ENCODE peak calls at places on chromosomes 1 and 21, in six cellular contexts. One of them, this sample, is unnamed.

GRCh38 chr1:226420328-226420727 is 12.4 kb upstream of the PARP1 start:
- DNase-seq in suprapubic skin: no peak
- DNase-seq in endothelial cell of umbilical vein: no peak
- DNase-seq in stomach: no peak
- DNase-seq in HCT116: no peak
- DNase-seq in Panc1: no peak
- DNase-seq in this sample: no peak

GRCh38 chr1:198763298-198763714 is 124.5 kb downstream of the PTPRC start:
- DNase-seq in suprapubic skin: no peak
- DNase-seq in endothelial cell of umbilical vein: peak; percentile 79
- DNase-seq in stomach: no peak
- DNase-seq in HCT116: peak; percentile 2
- DNase-seq in Panc1: no peak
- DNase-seq in this sample: no peak

GRCh38 chr21:42161401-42161956 is 57.5 kb upstream of the ABCG1 start:
- DNase-seq in suprapubic skin: no peak
- DNase-seq in endothelial cell of umbilical vein: no peak
- DNase-seq in stomach: no peak
- DNase-seq in HCT116: no peak
- DNase-seq in Panc1: no peak
- DNase-seq in this sample: no peak

GRCh38 chr1:40352126-40352525 is 21.4 kb upstream of the SMAP2 start:
- DNase-seq in suprapubic skin: no peak
- DNase-seq in endothelial cell of umbilical vein: no peak
- DNase-seq in stomach: no peak
- DNase-seq in HCT116: no peak
- DNase-seq in Panc1: no peak
- DNase-seq in this sample: no peak

GRCh38 chr1:186848509-186849130 is 19.9 kb downstream of the PLA2G4A start:
- DNase-seq in suprapubic skin: no peak
- DNase-seq in endothelial cell of umbilical vein: no peak
- DNase-seq in stomach: no peak
- DNase-seq in HCT116: no peak
- DNase-seq in Panc1: no peak
- DNase-seq in this sample: no peak

GRCh38 chr1:158818991-158819405 is 12.2 kb upstream of the MNDA start:
- DNase-seq in suprapubic skin: no peak
- DNase-seq in endothelial cell of umbilical vein: no peak
- DNase-seq in stomach: no peak
- DNase-seq in HCT116: no peak
- DNase-seq in Panc1: no peak
- DNase-seq in this sample: no peak

GRCh38 chr1:111275079-111275478 is 15.6 kb upstream of the CHIA start:
- DNase-seq in suprapubic skin: peak; percentile 86
- DNase-seq in endothelial cell of umbilical vein: no peak
- DNase-seq in stomach: no peak
- DNase-seq in HCT116: no peak
- DNase-seq in Panc1: peak; percentile 24
- DNase-seq in this sample: peak; percentile 84

GRCh38 chr1:245380790-245381535 is 226.2 kb downstream of the KIF26B start:
- DNase-seq in suprapubic skin: no peak
- DNase-seq in endothelial cell of umbilical vein: no peak
- DNase-seq in stomach: no peak
- DNase-seq in HCT116: peak; percentile 6
- DNase-seq in Panc1: no peak
- DNase-seq in this sample: no peak

GRCh38 chr1:22760453-22760852 is 49.8 kb downstream of the EPHB2 start:
- DNase-seq in suprapubic skin: no peak
- DNase-seq in endothelial cell of umbilical vein: no peak
- DNase-seq in stomach: no peak
- DNase-seq in HCT116: no peak
- DNase-seq in Panc1: no peak
- DNase-seq in this sample: no peak

GRCh38 chr1:12031039-12031980 is 12.0 kb downstream of the MIIP start:
- DNase-seq in suprapubic skin: no peak
- DNase-seq in endothelial cell of umbilical vein: peak; percentile 16
- DNase-seq in stomach: peak; percentile 37
- DNase-seq in HCT116: no peak
- DNase-seq in Panc1: no peak
- DNase-seq in this sample: no peak

GRCh38 chr1:169348356-169349036 is 19.1 kb downstream of the NME7 start:
- DNase-seq in suprapubic skin: no peak
- DNase-seq in endothelial cell of umbilical vein: peak; percentile 74
- DNase-seq in stomach: no peak
- DNase-seq in HCT116: peak; percentile 57
- DNase-seq in Panc1: no peak
- DNase-seq in this sample: no peak

GRCh38 chr21:37758997-37759396 is 157.3 kb downstream of the KCNJ6 start:
- DNase-seq in suprapubic skin: no peak
- DNase-seq in endothelial cell of umbilical vein: peak; percentile 6
- DNase-seq in stomach: peak; percentile 51
- DNase-seq in HCT116: no peak
- DNase-seq in Panc1: peak; percentile 2
- DNase-seq in this sample: no peak

GRCh38 chr1:29171089-29171488 is 10.6 kb downstream of the SRSF4 start:
- DNase-seq in suprapubic skin: no peak
- DNase-seq in endothelial cell of umbilical vein: no peak
- DNase-seq in stomach: no peak
- DNase-seq in HCT116: no peak
- DNase-seq in Panc1: no peak
- DNase-seq in this sample: no peak

GRCh38 chr1:10113501-10113900 is 80.7 kb downstream of the UBE4B start:
- DNase-seq in suprapubic skin: no peak
- DNase-seq in endothelial cell of umbilical vein: no peak
- DNase-seq in stomach: no peak
- DNase-seq in HCT116: no peak
- DNase-seq in Panc1: no peak
- DNase-seq in this sample: no peak

GRCh38 chr1:32051706-32052105 is 21.0 kb upstream of the TMEM39B start:
- DNase-seq in suprapubic skin: no peak
- DNase-seq in endothelial cell of umbilical vein: no peak
- DNase-seq in stomach: no peak
- DNase-seq in HCT116: no peak
- DNase-seq in Panc1: no peak
- DNase-seq in this sample: no peak

GRCh38 chr1:59146651-59147358 is 150.1 kb upstream of the FGGY start:
- DNase-seq in suprapubic skin: peak; percentile 75
- DNase-seq in endothelial cell of umbilical vein: peak; percentile 46
- DNase-seq in stomach: peak; percentile 52
- DNase-seq in HCT116: no peak
- DNase-seq in Panc1: no peak
- DNase-seq in this sample: peak; percentile 73

GRCh38 chr1:245370905-245371581 is 216.3 kb downstream of the KIF26B start:
- DNase-seq in suprapubic skin: no peak
- DNase-seq in endothelial cell of umbilical vein: no peak
- DNase-seq in stomach: no peak
- DNase-seq in HCT116: no peak
- DNase-seq in Panc1: no peak
- DNase-seq in this sample: no peak

GRCh38 chr1:94092210-94092613 is 28.7 kb downstream of the ABCA4 start:
- DNase-seq in suprapubic skin: peak; percentile 72
- DNase-seq in endothelial cell of umbilical vein: peak; percentile 99
- DNase-seq in stomach: no peak
- DNase-seq in HCT116: no peak
- DNase-seq in Panc1: no peak
- DNase-seq in this sample: peak; percentile 60

GRCh38 chr1:113519561-113519960 is 129.2 kb downstream of the MAGI3 start:
- DNase-seq in suprapubic skin: no peak
- DNase-seq in endothelial cell of umbilical vein: no peak
- DNase-seq in stomach: no peak
- DNase-seq in HCT116: no peak
- DNase-seq in Panc1: peak; percentile 17
- DNase-seq in this sample: no peak

GRCh38 chr1:23424171-23424959 is at the start of gene TCEA3:
- DNase-seq in suprapubic skin: no peak
- DNase-seq in endothelial cell of umbilical vein: no peak
- DNase-seq in stomach: peak; percentile 75
- DNase-seq in HCT116: no peak
- DNase-seq in Panc1: no peak
- DNase-seq in this sample: peak; percentile 85

GRCh38 chr1:153344718-153345025 is 4.0 kb downstream of the PGLYRP4 start:
- DNase-seq in suprapubic skin: no peak
- DNase-seq in endothelial cell of umbilical vein: no peak
- DNase-seq in stomach: no peak
- DNase-seq in HCT116: no peak
- DNase-seq in Panc1: no peak
- DNase-seq in this sample: no peak

GRCh38 chr1:202243006-202243405 is 49.4 kb downstream of the LGR6 start:
- DNase-seq in suprapubic skin: no peak
- DNase-seq in endothelial cell of umbilical vein: no peak
- DNase-seq in stomach: no peak
- DNase-seq in HCT116: no peak
- DNase-seq in Panc1: no peak
- DNase-seq in this sample: peak; percentile 30

GRCh38 chr21:37742532-37742931 is 173.7 kb downstream of the KCNJ6 start:
- DNase-seq in suprapubic skin: no peak
- DNase-seq in endothelial cell of umbilical vein: no peak
- DNase-seq in stomach: no peak
- DNase-seq in HCT116: no peak
- DNase-seq in Panc1: no peak
- DNase-seq in this sample: no peak

GRCh38 chr1:19750882-19751276 is 48.8 kb downstream of the TMCO4 start:
- DNase-seq in suprapubic skin: no peak
- DNase-seq in endothelial cell of umbilical vein: no peak
- DNase-seq in stomach: no peak
- DNase-seq in HCT116: no peak
- DNase-seq in Panc1: no peak
- DNase-seq in this sample: no peak

GRCh38 chr1:94045465-94046056 is 75.4 kb downstream of the ABCA4 start:
- DNase-seq in suprapubic skin: peak; percentile 91
- DNase-seq in endothelial cell of umbilical vein: peak; percentile 97
- DNase-seq in stomach: peak; percentile 83
- DNase-seq in HCT116: peak; percentile 91
- DNase-seq in Panc1: peak; percentile 75
- DNase-seq in this sample: peak; percentile 93

GRCh38 chr1:203682401-203683383 is 56.1 kb downstream of the ATP2B4 start:
- DNase-seq in suprapubic skin: no peak
- DNase-seq in endothelial cell of umbilical vein: peak; percentile 67
- DNase-seq in stomach: no peak
- DNase-seq in HCT116: peak; percentile 91
- DNase-seq in Panc1: no peak
- DNase-seq in this sample: no peak

GRCh38 chr1:45620588-45621500 is 3.0 kb downstream of the CCDC17 start:
- DNase-seq in suprapubic skin: no peak
- DNase-seq in endothelial cell of umbilical vein: no peak
- DNase-seq in stomach: no peak
- DNase-seq in HCT116: no peak
- DNase-seq in Panc1: no peak
- DNase-seq in this sample: no peak

GRCh38 chr1:29875557-29876028 is 639.3 kb downstream of the PTPRU start:
- DNase-seq in suprapubic skin: no peak
- DNase-seq in endothelial cell of umbilical vein: peak; percentile 44
- DNase-seq in stomach: no peak
- DNase-seq in HCT116: no peak
- DNase-seq in Panc1: no peak
- DNase-seq in this sample: no peak

GRCh38 chr1:5481889-5482288 is 510.3 kb downstream of the NPHP4 start:
- DNase-seq in suprapubic skin: no peak
- DNase-seq in endothelial cell of umbilical vein: no peak
- DNase-seq in stomach: no peak
- DNase-seq in HCT116: peak; percentile 28
- DNase-seq in Panc1: no peak
- DNase-seq in this sample: no peak

GRCh38 chr1:41918450-41919043 is at the start of gene HIVEP3:
- DNase-seq in suprapubic skin: no peak
- DNase-seq in endothelial cell of umbilical vein: peak; percentile 26
- DNase-seq in stomach: no peak
- DNase-seq in HCT116: no peak
- DNase-seq in Panc1: no peak
- DNase-seq in this sample: no peak

GRCh38 chr1:84619383-84620093 is 45.3 kb upstream of the CTBS start:
- DNase-seq in suprapubic skin: no peak
- DNase-seq in endothelial cell of umbilical vein: peak; percentile 87
- DNase-seq in stomach: no peak
- DNase-seq in HCT116: peak; percentile 80
- DNase-seq in Panc1: no peak
- DNase-seq in this sample: no peak

GRCh38 chr1:152623203-152623844 is 421 bp upstream of the LCE3A start:
- DNase-seq in suprapubic skin: no peak
- DNase-seq in endothelial cell of umbilical vein: no peak
- DNase-seq in stomach: no peak
- DNase-seq in HCT116: no peak
- DNase-seq in Panc1: no peak
- DNase-seq in this sample: no peak

GRCh38 chr1:65825736-65826135 is 33.0 kb downstream of the PDE4B start:
- DNase-seq in suprapubic skin: no peak
- DNase-seq in endothelial cell of umbilical vein: no peak
- DNase-seq in stomach: no peak
- DNase-seq in HCT116: no peak
- DNase-seq in Panc1: no peak
- DNase-seq in this sample: no peak

GRCh38 chr1:56068908-56069307 is 510.5 kb downstream of the PLPP3 start:
- DNase-seq in suprapubic skin: no peak
- DNase-seq in endothelial cell of umbilical vein: peak; percentile 76
- DNase-seq in stomach: no peak
- DNase-seq in HCT116: no peak
- DNase-seq in Panc1: no peak
- DNase-seq in this sample: no peak

GRCh38 chr1:159991513-159991912 is 37.5 kb upstream of the SLAMF9 start:
- DNase-seq in suprapubic skin: no peak
- DNase-seq in endothelial cell of umbilical vein: no peak
- DNase-seq in stomach: peak; percentile 30
- DNase-seq in HCT116: no peak
- DNase-seq in Panc1: no peak
- DNase-seq in this sample: no peak

GRCh38 chr1:154751690-154752089 is 118.4 kb downstream of the KCNN3 start:
- DNase-seq in suprapubic skin: peak; percentile 53
- DNase-seq in endothelial cell of umbilical vein: no peak
- DNase-seq in stomach: peak; percentile 3
- DNase-seq in HCT116: no peak
- DNase-seq in Panc1: no peak
- DNase-seq in this sample: peak; percentile 83
- TF ChIP-seq POLR2AphosphoS5 in suprapubic skin: no peak
- TF ChIP-seq POLR2AphosphoS5 in endothelial cell of umbilical vein: no peak
- TF ChIP-seq POLR2AphosphoS5 in stomach: peak; percentile 34
- TF ChIP-seq POLR2AphosphoS5 in HCT116: no peak
- TF ChIP-seq POLR2AphosphoS5 in Panc1: no peak
- TF ChIP-seq POLR2AphosphoS5 in this sample: peak; percentile 68

GRCh38 chr1:205497351-205497750 is 7.1 kb upstream of the CDK18 start:
- DNase-seq in suprapubic skin: no peak
- DNase-seq in endothelial cell of umbilical vein: no peak
- DNase-seq in stomach: peak; percentile 79
- DNase-seq in HCT116: no peak
- DNase-seq in Panc1: no peak
- DNase-seq in this sample: no peak
- H3K4me1 ChIP-seq in suprapubic skin: peaks cover 20% of the 10 kb centered on the region
- H3K4me1 ChIP-seq in endothelial cell of umbilical vein: no peaks in the 10 kb centered on the region
- H3K4me1 ChIP-seq in stomach: peaks cover 26% of the 10 kb centered on the region
- H3K4me1 ChIP-seq in HCT116: peaks cover 20% of the 10 kb centered on the region
- H3K4me1 ChIP-seq in Panc1: no peaks in the 10 kb centered on the region
- H3K4me1 ChIP-seq in this sample: peaks cover 32% of the 10 kb centered on the region

GRCh38 chr1:201022824-201023516 is 544 bp downstream of the KIF21B start:
- DNase-seq in suprapubic skin: no peak
- DNase-seq in endothelial cell of umbilical vein: no peak
- DNase-seq in stomach: no peak
- DNase-seq in HCT116: no peak
- DNase-seq in Panc1: no peak
- DNase-seq in this sample: no peak
- H3K4me3 ChIP-seq in suprapubic skin: peak overlapping the region; percentile 63
- H3K4me3 ChIP-seq in endothelial cell of umbilical vein: peak overlapping the region; percentile 49
- H3K4me3 ChIP-seq in stomach: peak overlapping the region; percentile 57
- H3K4me3 ChIP-seq in HCT116: peak overlapping the region; percentile 45
- H3K4me3 ChIP-seq in Panc1: no peak overlapping the region
- H3K4me3 ChIP-seq in this sample: peak overlapping the region; percentile 63

GRCh38 chr21:33232640-33233039 is 2.9 kb downstream of the IFNAR2 start:
- DNase-seq in suprapubic skin: no peak
- DNase-seq in endothelial cell of umbilical vein: peak; percentile 61
- DNase-seq in stomach: no peak
- DNase-seq in HCT116: no peak
- DNase-seq in Panc1: no peak
- DNase-seq in this sample: no peak
- TF ChIP-seq POLR2AphosphoS5 in suprapubic skin: no peak
- TF ChIP-seq POLR2AphosphoS5 in endothelial cell of umbilical vein: no peak
- TF ChIP-seq POLR2AphosphoS5 in stomach: no peak
- TF ChIP-seq POLR2AphosphoS5 in HCT116: no peak
- TF ChIP-seq POLR2AphosphoS5 in Panc1: no peak
- TF ChIP-seq POLR2AphosphoS5 in this sample: no peak